ENCODE peak calls at places on chromosome 11, in five cellular contexts. One of them, this sample, is unnamed.

GRCh38 chr11:30535818-30536217 is 50.3 kb downstream of the MPPED2 start:
- DNase-seq in endodermal cell: no peak
- DNase-seq in mesendoderm: no peak
- DNase-seq in neuronal stem cell: no peak
- DNase-seq in H1: no peak
- DNase-seq in this sample: no peak

GRCh38 chr11:75495749-75496641 is 29.7 kb downstream of the GDPD5 start:
- DNase-seq in neuronal stem cell: no peak
- DNase-seq in mesendoderm: peak; percentile 79
- DNase-seq in H1: peak; percentile 29
- DNase-seq in endodermal cell: peak; percentile 85
- DNase-seq in this sample: no peak

GRCh38 chr11:12414641-12415040 is 37.3 kb downstream of the PARVA start:
- DNase-seq in neuronal stem cell: no peak
- DNase-seq in mesendoderm: no peak
- DNase-seq in endodermal cell: no peak
- DNase-seq in H1: no peak
- DNase-seq in this sample: no peak

GRCh38 chr11:4482445-4482844 is at the start of gene OR52K1:
- DNase-seq in neuronal stem cell: no peak
- DNase-seq in H1: no peak
- DNase-seq in endodermal cell: no peak
- DNase-seq in mesendoderm: no peak
- DNase-seq in this sample: no peak

GRCh38 chr11:123122341-123122740 is 60.4 kb upstream of the HSPA8 start:
- DNase-seq in mesendoderm: no peak
- DNase-seq in endodermal cell: no peak
- DNase-seq in H1: no peak
- DNase-seq in neuronal stem cell: no peak
- DNase-seq in this sample: no peak

GRCh38 chr11:30683176-30683575 is 97.0 kb upstream of the MPPED2 start:
- DNase-seq in mesendoderm: no peak
- DNase-seq in neuronal stem cell: no peak
- DNase-seq in endodermal cell: no peak
- DNase-seq in H1: no peak
- DNase-seq in this sample: no peak

GRCh38 chr11:102664001-102664752 is 39.0 kb upstream of the MMP20 start:
- DNase-seq in neuronal stem cell: no peak
- DNase-seq in mesendoderm: peak; percentile 33
- DNase-seq in H1: no peak
- DNase-seq in endodermal cell: peak; percentile 78
- DNase-seq in this sample: no peak

GRCh38 chr11:85774256-85775097 is 36.5 kb downstream of the SYTL2 start:
- DNase-seq in H1: no peak
- DNase-seq in mesendoderm: no peak
- DNase-seq in endodermal cell: no peak
- DNase-seq in neuronal stem cell: no peak
- DNase-seq in this sample: no peak

GRCh38 chr11:83865636-83866461 is 579.7 kb upstream of the CCDC90B start:
- DNase-seq in endodermal cell: peak; percentile 37
- DNase-seq in neuronal stem cell: no peak
- DNase-seq in H1: no peak
- DNase-seq in mesendoderm: no peak
- DNase-seq in this sample: no peak

GRCh38 chr11:133905677-133906156 is 51.1 kb downstream of the IGSF9B start:
- DNase-seq in endodermal cell: no peak
- DNase-seq in neuronal stem cell: no peak
- DNase-seq in H1: no peak
- DNase-seq in mesendoderm: no peak
- DNase-seq in this sample: no peak

GRCh38 chr11:132346558-132347148 is 976.2 kb downstream of the NTM start:
- DNase-seq in H1: no peak
- DNase-seq in neuronal stem cell: no peak
- DNase-seq in endodermal cell: no peak
- DNase-seq in mesendoderm: no peak
- DNase-seq in this sample: no peak

GRCh38 chr11:62431171-62431895 is 12.5 kb downstream of the SCGB1A1 start:
- DNase-seq in H1: no peak
- DNase-seq in neuronal stem cell: no peak
- DNase-seq in mesendoderm: no peak
- DNase-seq in endodermal cell: no peak
- DNase-seq in this sample: no peak

GRCh38 chr11:70398834-70399680 is 728 bp downstream of the CTTN start:
- DNase-seq in neuronal stem cell: no peak
- DNase-seq in endodermal cell: peak; percentile 69
- DNase-seq in mesendoderm: no peak
- DNase-seq in H1: no peak
- DNase-seq in this sample: no peak

GRCh38 chr11:61537326-61537725 is 28.8 kb downstream of the LRRC10B start:
- DNase-seq in endodermal cell: no peak
- DNase-seq in neuronal stem cell: no peak
- DNase-seq in mesendoderm: no peak
- DNase-seq in H1: no peak
- DNase-seq in this sample: no peak

GRCh38 chr11:132402056-132402684 is 1031.8 kb downstream of the NTM start:
- DNase-seq in endodermal cell: peak; percentile 89
- DNase-seq in neuronal stem cell: peak; percentile 43
- DNase-seq in H1: peak; percentile 46
- DNase-seq in mesendoderm: peak; percentile 82
- DNase-seq in this sample: no peak

GRCh38 chr11:133399294-133399693 is 133.0 kb downstream of the OPCML start:
- DNase-seq in neuronal stem cell: no peak
- DNase-seq in H1: no peak
- DNase-seq in mesendoderm: no peak
- DNase-seq in endodermal cell: no peak
- DNase-seq in this sample: no peak

GRCh38 chr11:62256281-62256680 is 13.7 kb upstream of the SCGB2A2 start:
- DNase-seq in neuronal stem cell: no peak
- DNase-seq in H1: no peak
- DNase-seq in mesendoderm: no peak
- DNase-seq in endodermal cell: no peak
- DNase-seq in this sample: no peak

GRCh38 chr11:9138612-9139579 is 47.5 kb upstream of the SCUBE2 start:
- DNase-seq in neuronal stem cell: no peak
- DNase-seq in H1: no peak
- DNase-seq in mesendoderm: no peak
- DNase-seq in endodermal cell: no peak
- DNase-seq in this sample: peak; percentile 81

DNA sequence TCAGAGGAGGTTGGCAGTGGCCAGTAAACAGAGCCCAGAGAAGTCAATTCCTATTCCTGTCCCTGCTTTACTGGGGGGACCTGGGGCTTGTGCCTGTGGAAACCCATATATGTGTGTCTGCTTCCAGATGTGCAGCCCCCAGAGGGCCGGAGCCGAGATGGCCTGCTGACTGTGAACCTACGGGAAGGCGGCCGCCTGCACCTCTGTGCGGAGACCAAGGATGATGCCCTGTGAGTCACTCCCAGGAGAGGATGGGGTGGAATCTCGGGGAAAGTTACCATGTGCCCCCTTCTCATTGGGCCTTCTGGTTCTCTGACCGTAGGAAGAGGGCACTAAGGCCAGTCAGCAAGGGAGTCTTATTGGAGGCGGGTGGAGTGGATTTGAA is 5.3 kb downstream of the PLEKHB1 start:
- DNase-seq in neuronal stem cell: no peak
- DNase-seq in H1: no peak
- DNase-seq in mesendoderm: no peak
- DNase-seq in endodermal cell: no peak
- DNase-seq in this sample: no peak
- H3K9ac ChIP-seq in neuronal stem cell: no peak overlapping the region
- H3K9ac ChIP-seq in H1: peak overlapping the region; percentile 26
- H3K9ac ChIP-seq in mesendoderm: no peak overlapping the region
- H3K9ac ChIP-seq in endodermal cell: no peak overlapping the region
- H3K9ac ChIP-seq in this sample: no peak overlapping the region

GRCh38 chr11:27447288-27447914 is 25.2 kb downstream of the LGR4 start:
- DNase-seq in neuronal stem cell: no peak
- DNase-seq in H1: no peak
- DNase-seq in mesendoderm: no peak
- DNase-seq in endodermal cell: no peak
- DNase-seq in this sample: no peak
- H3K4me1 ChIP-seq in neuronal stem cell: peaks cover 12% of the 10 kb centered on the region
- H3K4me1 ChIP-seq in H1: peaks cover 23% of the 10 kb centered on the region
- H3K4me1 ChIP-seq in mesendoderm: no peaks in the 10 kb centered on the region
- H3K4me1 ChIP-seq in endodermal cell: peaks cover 10% of the 10 kb centered on the region
- H3K4me1 ChIP-seq in this sample: peaks cover 39% of the 10 kb centered on the region

GRCh38 chr11:34653851-34654490 is 33.1 kb downstream of the EHF start:
- DNase-seq in endodermal cell: peak; percentile 63
- DNase-seq in neuronal stem cell: no peak
- DNase-seq in mesendoderm: peak; percentile 56
- DNase-seq in H1: no peak
- DNase-seq in this sample: peak; percentile 62
- H3K9ac ChIP-seq in endodermal cell: no peak overlapping the region
- H3K9ac ChIP-seq in neuronal stem cell: no peak overlapping the region
- H3K9ac ChIP-seq in mesendoderm: no peak overlapping the region
- H3K9ac ChIP-seq in H1: no peak overlapping the region
- H3K9ac ChIP-seq in this sample: peak overlapping the region; percentile 52

DNA sequence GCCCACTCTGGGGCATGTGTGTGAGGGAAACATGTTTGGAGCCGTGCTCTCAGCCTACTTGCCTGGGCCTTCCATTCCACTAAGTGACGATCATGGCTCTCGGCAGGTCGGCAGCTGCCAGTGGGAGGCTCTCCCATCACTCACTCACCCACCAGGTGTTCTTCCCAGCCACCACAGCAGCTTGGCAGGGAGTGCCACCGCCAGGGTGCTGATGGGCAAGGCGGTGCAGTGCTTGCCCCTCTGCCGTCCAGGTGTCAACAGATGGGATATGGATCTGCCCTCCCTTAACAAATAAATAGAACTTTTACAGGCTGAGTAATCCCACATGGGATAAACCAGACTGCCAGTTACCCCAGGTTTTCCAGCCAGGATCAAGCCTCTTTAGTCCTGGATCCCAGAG is 205.5 kb upstream of the TMEM45B start:
- DNase-seq in H1: no peak
- DNase-seq in mesendoderm: no peak
- DNase-seq in neuronal stem cell: no peak
- DNase-seq in endodermal cell: no peak
- DNase-seq in this sample: no peak
- H3K4me1 ChIP-seq in H1: no peaks in the 10 kb centered on the region
- H3K4me1 ChIP-seq in mesendoderm: no peaks in the 10 kb centered on the region
- H3K4me1 ChIP-seq in neuronal stem cell: peaks cover 8% of the 10 kb centered on the region
- H3K4me1 ChIP-seq in endodermal cell: no peaks in the 10 kb centered on the region
- H3K4me1 ChIP-seq in this sample: peaks cover 25% of the 10 kb centered on the region

GRCh38 chr11:112563808-112564207 is 303.1 kb upstream of the PLET1 start:
- DNase-seq in endodermal cell: no peak
- DNase-seq in neuronal stem cell: no peak
- DNase-seq in H1: no peak
- DNase-seq in mesendoderm: no peak
- DNase-seq in this sample: no peak
- H3K9ac ChIP-seq in endodermal cell: no peak overlapping the region
- H3K9ac ChIP-seq in neuronal stem cell: no peak overlapping the region
- H3K9ac ChIP-seq in H1: no peak overlapping the region
- H3K9ac ChIP-seq in mesendoderm: no peak overlapping the region
- H3K9ac ChIP-seq in this sample: no peak overlapping the region

GRCh38 chr11:128592454-128592853 is 5.1 kb upstream of the ETS1 start:
- DNase-seq in neuronal stem cell: peak; percentile 35
- DNase-seq in endodermal cell: no peak
- DNase-seq in H1: no peak
- DNase-seq in mesendoderm: no peak
- DNase-seq in this sample: no peak
- H3K4me1 ChIP-seq in neuronal stem cell: peaks cover 10% of the 10 kb centered on the region
- H3K4me1 ChIP-seq in endodermal cell: peaks cover 20% of the 10 kb centered on the region
- H3K4me1 ChIP-seq in H1: peaks cover 15% of the 10 kb centered on the region
- H3K4me1 ChIP-seq in mesendoderm: peaks cover 28% of the 10 kb centered on the region
- H3K4me1 ChIP-seq in this sample: no peaks in the 10 kb centered on the region

This sample was measured in keratinocyte.